ENCODE peak calls at places on chromosome 11, in seven cellular contexts. P is fibroblast of pulmonary artery; G is CD4-positive, alpha-beta T cell; S is epithelial cell of proximal tubule; M is stimulated activated CD4-positive, alpha-beta T cell treated with anti-CD3 and anti-CD28 coated beads, Interleukin-4, amount 100 ng/mL, for 48 hours; R is NCI-H1105 treated with DMSO at 0.1 percent for 48 hours; X is LHCN-M2. J is an unnamed sample.

GRCh38 chr11:5269715-5270147 is at the start of gene HBE1:
- DNase-seq in R (no peak), G (no peak), S (no peak), X (no peak), M (no peak), P (no peak), J (no peak)

GRCh38 chr11:124074554-124074953 is 33.4 kb upstream of the OR10G7 start:
- DNase-seq in R (no peak), X (no peak), G (no peak), M (no peak), P (no peak), S (no peak), J (no peak)

GRCh38 chr11:114511538-114511937 is 48.1 kb downstream of the NXPE1 start:
- DNase-seq in R (no peak), X (no peak), S (no peak), P (no peak), G (no peak), M (no peak), J (no peak)

GRCh38 chr11:124446926-124447325 is 1.4 kb upstream of the OR8B8 start:
- DNase-seq in S (no peak), G (no peak), M (no peak), R (no peak), P (peak), X (no peak), J (no peak)

GRCh38 chr11:59573216-59573615 is 42.4 kb downstream of the OSBP start:
- DNase-seq in R (no peak), P (peak), G (no peak), X (peak), M (no peak), S (peak), J (no peak)

GRCh38 chr11:123251656-123252344 is 56.8 kb upstream of the CLMP start:
- DNase-seq in R (no peak), S (no peak), G (no peak), M (no peak), X (peak), P (peak), J (no peak)

GRCh38 chr11:103433976-103434375 is 324.8 kb downstream of the DYNC2H1 start:
- DNase-seq in M (no peak), X (no peak), S (no peak), P (no peak), R (no peak), G (no peak), J (no peak)

GRCh38 chr11:45662096-45662664 is 3.2 kb downstream of the CHST1 start:
- DNase-seq in R (no peak), M (no peak), S (no peak), G (no peak), X (no peak), P (no peak), J (no peak)

GRCh38 chr11:257766-258493 is 20.3 kb upstream of the NLRP6 start:
- DNase-seq in R (no peak), X (no peak), S (no peak), M (no peak), P (no peak), G (no peak), J (no peak)

GRCh38 chr11:115624065-115624464 is 119.8 kb upstream of the CADM1 start:
- DNase-seq in M (no peak), P (no peak), G (no peak), X (no peak), R (no peak), S (no peak), J (no peak)

GRCh38 chr11:3216027-3216525 is 2.5 kb downstream of the MRGPRG start:
- DNase-seq in S (no peak), X (no peak), R (no peak), P (no peak), G (no peak), M (no peak), J (no peak)

GRCh38 chr11:15114501-15115475 is at the start of gene INSC:
- DNase-seq in X (no peak), P (no peak), R (peak), G (no peak), M (no peak), S (no peak), J (no peak)

GRCh38 chr11:7020183-7020917 is at the start of the genes NLRP14 and ZNF214:
- DNase-seq in M (no peak), G (no peak), X (peak), S (peak), P (peak), R (peak), J (no peak)

GRCh38 chr11:44865866-44866272 is 84.8 kb downstream of the TP53I11 start:
- DNase-seq in X (no peak), R (peak), S (no peak), P (no peak), G (no peak), M (no peak), J (no peak)

GRCh38 chr11:61140416-61140815 is 20.8 kb downstream of the VPS37C start:
- DNase-seq in P (no peak), G (no peak), M (no peak), R (no peak), S (no peak), X (no peak), J (no peak)

J was measured in stimulated activated effector memory CD8-positive, alpha-beta T cell treated with anti-CD3 and anti-CD28 coated beads, Interleukin-12 subunit alpha, Interleukin-12 subunit beta, amount 100 ng/mL, for 72 hours.